ENCODE peak calls at places on chromosomes 11 and 22, in eight cellular contexts. H is right atrium auricular region, J is dorsolateral prefrontal cortex, D is MCF 10A, C is lower leg skin, T is left lung, Y is fibroblast of lung, X is foreskin fibroblast. K is an unnamed sample.

GRCh38 chr11:43830928-43831440 is 49.6 kb upstream of the ALKBH3 start:
- DNase-seq in H (no peak), Y (peak), X (peak), D (peak), J (peak), C (no peak), T (no peak), K (no peak)

GRCh38 chr11:44961894-44962293 is 11.2 kb upstream of the TP53I11 start:
- DNase-seq in J (no peak), H (no peak), T (no peak), C (no peak), D (no peak), X (no peak), Y (no peak), K (no peak)

GRCh38 chr11:107970049-107970448 is 38.6 kb upstream of the CUL5 start:
- DNase-seq in X (no peak), J (no peak), Y (no peak), D (no peak), H (no peak), C (no peak), T (no peak), K (no peak)

GRCh38 chr22:50125029-50125428 is 35.2 kb downstream of the MOV10L1 start:
- DNase-seq in J (no peak), H (no peak), C (no peak), D (no peak), X (no peak), Y (no peak), T (no peak), K (no peak)

GRCh38 chr11:11808992-11809583 is 32.7 kb upstream of the USP47 start:
- DNase-seq in H (no peak), C (no peak), D (no peak), X (no peak), Y (no peak), J (no peak), T (no peak), K (no peak)

GRCh38 chr11:46009647-46010046 is 87.2 kb downstream of the LARGE2 start:
- DNase-seq in X (no peak), D (no peak), T (no peak), H (no peak), C (no peak), Y (no peak), J (no peak), K (no peak)

GRCh38 chr11:63961608-63962412 is 12.6 kb upstream of the COX8A start:
- DNase-seq in T (no peak), J (no peak), C (peak), H (no peak), X (no peak), Y (peak), D (no peak), K (no peak)

GRCh38 chr11:72629266-72629665 is 45.0 kb downstream of the PDE2A start:
- DNase-seq in C (no peak), T (peak), X (no peak), Y (no peak), D (no peak), J (peak), H (no peak), K (no peak)

GRCh38 chr11:119880873-119881272 is 151.9 kb upstream of the NECTIN1 start:
- DNase-seq in J (no peak), Y (no peak), X (no peak), H (no peak), D (no peak), C (no peak), T (no peak), K (no peak)

GRCh38 chr22:30763815-30764686 is 69.4 kb downstream of the OSBP2 start:
- DNase-seq in H (no peak), X (peak), T (no peak), J (peak), Y (peak), C (peak), D (peak), K (no peak)

GRCh38 chr22:46012881-46013281 is 35.9 kb upstream of the WNT7B start:
- DNase-seq in D (no peak), T (no peak), J (no peak), Y (no peak), C (no peak), X (no peak), H (no peak), K (no peak)

GRCh38 chr22:50027639-50028537 is 15.3 kb upstream of the IL17REL start:
- DNase-seq in C (no peak), H (no peak), D (peak), T (peak), J (peak), Y (peak), X (no peak), K (peak)

GRCh38 chr11:65132988-65133700 is 1.2 kb downstream of the SYVN1 start:
- DNase-seq in Y (no peak), X (no peak), T (peak), J (no peak), C (no peak), H (no peak), D (peak), K (no peak)

GRCh38 chr22:47174671-47175111 is 412.2 kb downstream of the TBC1D22A start:
- DNase-seq in C (no peak), X (no peak), H (no peak), J (no peak), T (peak), Y (no peak), D (no peak), K (no peak)

GRCh38 chr11:113579292-113579940 is 104.2 kb upstream of the DRD2 start:
- DNase-seq in D (no peak), X (no peak), C (no peak), T (no peak), Y (no peak), J (no peak), H (no peak), K (peak)

GRCh38 chr11:37788141-37788877 is 1190.3 kb upstream of the RAG2 start:
- DNase-seq in J (no peak), C (no peak), X (peak), H (no peak), D (peak), Y (peak), T (no peak), K (no peak)

GRCh38 chr11:60852060-60852638 is 3.6 kb downstream of the PTGDR2 start:
- DNase-seq in J (no peak), C (no peak), X (no peak), Y (no peak), T (no peak), D (no peak), H (no peak), K (no peak)

GRCh38 chr11:132621976-132622375 is 910.3 kb downstream of the OPCML start:
- DNase-seq in T (no peak), J (no peak), C (no peak), X (no peak), H (no peak), D (no peak), Y (no peak), K (no peak)

GRCh38 chr11:134139873-134140331 is 71.0 kb downstream of the JAM3 start:
- DNase-seq in D (peak), X (peak), T (no peak), J (peak), H (peak), C (peak), Y (peak), K (no peak)

GRCh38 chr22:30742291-30743256 is 47.9 kb downstream of the OSBP2 start:
- DNase-seq in J (no peak), X (peak), Y (peak), C (no peak), T (no peak), H (no peak), D (peak), K (no peak)

GRCh38 chr11:133698654-133699053 is 146.7 kb downstream of the SPATA19 start:
- DNase-seq in H (no peak), T (no peak), D (no peak), C (no peak), X (no peak), J (no peak), Y (no peak), K (no peak)

GRCh38 chr11:111696556-111696955 is 69.6 kb downstream of the PPP2R1B start:
- DNase-seq in X (no peak), T (no peak), H (no peak), Y (peak), D (no peak), C (no peak), J (no peak), K (no peak)

GRCh38 chr11:114354076-114354475 is 46.2 kb downstream of the C11orf71 start:
- DNase-seq in X (peak), C (no peak), T (no peak), Y (peak), J (no peak), D (peak), H (no peak), K (no peak)

GRCh38 chr11:14308114-14308896 is 50.7 kb downstream of the RRAS2 start:
- DNase-seq in H (no peak), D (peak), T (no peak), J (no peak), C (no peak), Y (peak), X (peak), K (no peak)

GRCh38 chr11:121337740-121338272 is 45.2 kb downstream of the SC5D start:
- DNase-seq in H (no peak), Y (no peak), T (no peak), C (peak), D (no peak), X (no peak), J (no peak), K (no peak)

GRCh38 chr11:131748146-131749050 is 378.0 kb downstream of the NTM start:
- DNase-seq in T (no peak), H (peak), D (peak), C (peak), Y (peak), X (peak), J (peak), K (no peak)

GRCh38 chr22:43298062-43298801 is 44.9 kb downstream of the SCUBE1 start:
- DNase-seq in Y (peak), H (no peak), D (no peak), J (no peak), C (peak), T (peak), X (no peak), K (no peak)

DNA sequence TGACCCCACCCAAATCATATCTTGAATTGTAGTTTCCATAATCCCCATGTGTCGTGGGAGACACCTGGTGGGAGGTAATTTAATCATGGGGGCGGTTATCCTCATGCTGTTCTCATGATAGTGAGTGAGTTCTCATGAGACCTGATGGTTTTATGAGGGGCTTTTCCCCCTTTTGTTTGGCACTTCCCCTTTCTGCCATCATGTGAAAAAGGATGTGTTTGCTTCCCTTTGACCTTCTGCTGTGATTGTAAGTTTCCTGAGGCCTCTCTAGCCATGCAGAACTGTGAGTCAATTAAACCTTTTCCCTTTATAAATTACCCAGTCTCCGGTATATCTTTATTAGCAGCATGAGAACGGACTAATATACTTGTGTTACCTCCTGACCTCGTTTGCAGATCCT is 156.6 kb upstream of the MTNR1B start:
- DNase-seq in D (no peak), J (no peak), X (no peak), C (no peak), H (no peak), Y (no peak), T (no peak), K (no peak)
- TF ChIP-seq CTCF in D (no peak), J (no peak), X (no peak), C (no peak), H (no peak), Y (no peak), T (no peak), K (no peak)

GRCh38 chr11:115505165-115505564 is 950 bp upstream of the CADM1 start:
- DNase-seq in Y (no peak), X (no peak), J (no peak), C (no peak), T (peak), H (no peak), D (no peak), K (no peak)

GRCh38 chr11:115503886-115504278 is 333 bp downstream of the CADM1 start:
- DNase-seq in X (no peak), H (no peak), D (no peak), Y (no peak), J (no peak), C (no peak), T (no peak), K (no peak)

GRCh38 chr11:115503083-115503885 is 931 bp downstream of the CADM1 start:
- DNase-seq in Y (peak), T (peak), C (peak), J (peak), X (peak), H (peak), D (no peak), K (peak)

GRCh38 chr11:115502636-115503082 is 1.6 kb downstream of the CADM1 start:
- DNase-seq in X (no peak), T (no peak), D (no peak), Y (no peak), J (no peak), C (no peak), H (no peak), K (no peak)

GRCh38 chr11:115504279-115505158 is at the start of gene CADM1:
- DNase-seq in X (peak), D (no peak), Y (peak), H (peak), J (peak), C (peak), T (peak), K (peak)
- TF ChIP-seq CTCF in X (peak), D (no peak), Y (peak), H (peak), J (peak), C (no peak), T (peak), K (peak)

GRCh38 chr11:103541186-103541795 is 432.1 kb downstream of the DYNC2H1 start:
- DNase-seq in C (peak), J (no peak), X (no peak), H (no peak), D (peak), Y (no peak), T (no peak), K (no peak)

GRCh38 chr11:103539166-103539565 is 429.9 kb downstream of the DYNC2H1 start:
- DNase-seq in J (no peak), Y (no peak), C (no peak), X (no peak), T (no peak), H (no peak), D (no peak), K (no peak)

GRCh38 chr11:103536335-103536722 is 427.1 kb downstream of the DYNC2H1 start:
- DNase-seq in T (no peak), H (no peak), Y (no peak), C (no peak), X (no peak), J (no peak), D (no peak), K (no peak)

GRCh38 chr11:103534959-103535358 is 425.7 kb downstream of the DYNC2H1 start:
- DNase-seq in X (no peak), T (no peak), H (no peak), J (no peak), Y (no peak), D (no peak), C (no peak), K (no peak)

DNA sequence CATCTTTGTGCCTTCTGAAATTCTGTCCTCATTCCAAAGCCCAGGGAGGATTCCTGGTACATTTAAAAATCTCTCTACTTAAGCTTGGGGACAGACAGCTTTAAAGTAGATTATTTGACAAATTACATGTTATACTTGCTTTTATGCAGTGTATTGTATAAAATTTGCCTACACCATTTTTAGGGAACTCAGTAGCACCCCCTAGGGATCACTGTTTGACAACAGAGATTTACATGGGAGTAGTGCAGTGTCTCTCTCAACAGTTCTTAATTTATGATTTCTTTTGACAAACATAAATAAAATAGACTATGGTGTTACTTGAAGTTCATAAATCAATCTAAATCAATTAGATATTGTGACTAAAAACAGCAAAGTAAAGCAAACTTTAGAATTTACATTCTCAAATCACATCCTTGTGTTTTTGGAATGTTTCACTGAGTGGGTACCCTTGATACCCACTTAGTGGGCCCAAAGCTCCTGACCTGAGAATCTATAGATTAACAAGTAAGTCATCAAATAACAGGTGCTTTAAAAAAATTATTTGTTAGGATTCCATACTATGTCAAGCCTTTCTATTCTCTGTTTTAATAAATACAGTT is 428.8 kb downstream of the DYNC2H1 start:
- DNase-seq in C (no peak), X (peak), H (no peak), Y (peak), D (peak), T (no peak), J (no peak), K (no peak)
- TF ChIP-seq CTCF in C (no peak), X (peak), H (peak), Y (peak), D (peak), T (peak), J (no peak), K (peak)

DNA sequence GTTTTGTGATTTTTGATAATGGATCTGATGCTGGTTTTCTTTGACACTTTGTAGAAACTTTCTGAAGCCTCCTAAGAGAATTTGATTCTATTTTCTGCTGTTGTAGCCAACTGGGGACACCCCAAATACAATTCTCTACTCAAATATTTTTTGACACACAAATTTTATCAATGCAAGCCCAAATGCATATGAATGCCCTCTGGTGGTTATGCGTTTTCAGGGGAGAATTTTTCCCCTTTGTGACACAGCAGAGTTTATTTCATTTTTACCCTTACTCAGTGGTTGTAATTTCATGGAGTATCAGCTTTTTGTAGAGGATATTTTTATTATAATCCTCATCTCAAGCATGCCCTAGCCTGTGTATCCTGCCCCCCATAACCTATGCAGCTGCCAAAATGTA is 44.7 kb upstream of the MTMR2 start:
- DNase-seq in Y (peak), J (no peak), D (peak), X (peak), H (no peak), C (no peak), T (no peak), K (no peak)
- TF ChIP-seq CTCF in Y (peak), J (peak), D (peak), X (peak), H (no peak), C (no peak), T (no peak), K (peak)

DNA sequence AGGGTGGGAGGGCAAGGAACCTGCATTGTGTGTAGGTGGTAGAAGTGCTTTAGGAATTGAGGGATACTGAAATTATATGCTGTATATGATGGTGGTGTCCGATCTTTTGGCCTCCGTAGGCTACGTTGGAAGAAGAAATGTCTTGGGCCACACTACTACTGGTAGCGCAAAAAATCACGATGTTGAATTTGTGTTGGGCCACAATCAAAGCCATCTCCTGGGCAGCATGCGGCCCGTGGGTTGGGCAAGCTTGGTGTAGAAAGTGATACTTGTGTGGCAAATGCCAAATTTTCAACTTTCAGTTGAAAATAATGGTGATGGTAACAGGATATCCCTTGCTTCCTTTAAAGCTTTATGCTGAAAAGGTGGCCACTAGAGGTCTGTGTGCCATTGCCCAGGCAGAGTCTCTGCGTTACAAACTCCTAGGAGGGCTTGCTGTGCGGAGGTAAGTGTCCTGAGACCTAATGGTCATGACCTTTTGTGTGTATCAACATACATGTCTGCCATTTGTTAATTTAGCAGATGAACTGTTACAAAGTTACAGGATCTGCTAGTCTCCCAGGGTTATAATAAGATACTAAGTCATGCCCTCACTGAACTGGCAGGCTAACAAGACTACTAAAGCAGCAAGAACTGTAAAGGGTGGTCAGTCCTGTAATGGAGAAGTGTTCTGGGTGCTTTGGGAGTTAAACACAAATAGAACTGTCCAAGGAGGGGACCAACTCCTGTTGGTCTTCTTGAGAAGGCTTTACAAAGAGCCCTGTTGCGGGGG is 2.9 kb downstream of the RPS3 start:
- DNase-seq in T (no peak), D (no peak), C (no peak), J (no peak), X (no peak), Y (no peak), H (no peak), K (no peak)
- TF ChIP-seq CTCF in T (no peak), D (no peak), C (no peak), J (no peak), X (no peak), Y (no peak), H (no peak), K (no peak)

GRCh38 chr22:35258144-35258988 is 1.1 kb downstream of the HMGXB4 start:
- DNase-seq in D (peak), C (no peak), J (no peak), T (no peak), Y (peak), H (no peak), X (no peak), K (no peak)

GRCh38 chr22:35257002-35257320 is 332 bp upstream of the HMGXB4 start:
- DNase-seq in H (no peak), D (no peak), Y (no peak), C (no peak), J (no peak), T (no peak), X (no peak), K (no peak)

GRCh38 chr22:35253946-35254345 is 3.3 kb upstream of the HMGXB4 start:
- DNase-seq in C (no peak), Y (no peak), D (no peak), X (no peak), T (no peak), H (no peak), J (no peak), K (no peak)

GRCh38 chr22:35257321-35258143 is at the start of gene HMGXB4:
- DNase-seq in X (peak), Y (peak), T (peak), D (peak), H (peak), C (peak), J (peak), K (peak)
- TF ChIP-seq CTCF in X (no peak), Y (no peak), T (no peak), D (no peak), H (no peak), C (no peak), J (peak), K (peak)